ENCODE peak calls at places on chromosomes 3 and 15, in seven cellular contexts. One of them, this sample, is unnamed.

GRCh38 chr3:65562444-65562843 is 476.3 kb downstream of the MAGI1 start:
- DNase-seq in central memory CD4-positive, alpha-beta T cell: no peak
- DNase-seq in NCI-H460: no peak
- DNase-seq in NCI-H1092 treated with DMSO at 0.1 percent for 48 hours: no peak
- DNase-seq in iPS-NIHi11: no peak
- DNase-seq in AG08396: no peak
- DNase-seq in T-helper 2 cell: no peak
- DNase-seq in this sample: no peak

GRCh38 chr3:72810659-72811434 is 37.4 kb downstream of the SHQ1 start:
- DNase-seq in iPS-NIHi11: no peak
- DNase-seq in AG08396: no peak
- DNase-seq in central memory CD4-positive, alpha-beta T cell: no peak
- DNase-seq in NCI-H460: no peak
- DNase-seq in T-helper 2 cell: no peak
- DNase-seq in NCI-H1092 treated with DMSO at 0.1 percent for 48 hours: no peak
- DNase-seq in this sample: no peak

GRCh38 chr15:56886878-56887781 is 31.3 kb upstream of the TCF12 start:
- DNase-seq in NCI-H460: peak; percentile 91
- DNase-seq in T-helper 2 cell: peak; percentile 68
- DNase-seq in AG08396: peak; percentile 97
- DNase-seq in iPS-NIHi11: peak; percentile 94
- DNase-seq in NCI-H1092 treated with DMSO at 0.1 percent for 48 hours: peak; percentile 84
- DNase-seq in central memory CD4-positive, alpha-beta T cell: peak; percentile 81
- DNase-seq in this sample: peak; percentile 92

GRCh38 chr15:67796196-67796699 is 29.1 kb upstream of the SKOR1 start:
- DNase-seq in NCI-H460: no peak
- DNase-seq in AG08396: no peak
- DNase-seq in T-helper 2 cell: no peak
- DNase-seq in central memory CD4-positive, alpha-beta T cell: no peak
- DNase-seq in iPS-NIHi11: no peak
- DNase-seq in NCI-H1092 treated with DMSO at 0.1 percent for 48 hours: no peak
- DNase-seq in this sample: no peak

GRCh38 chr3:134029734-134030381 is at the start of gene SLCO2A1:
- DNase-seq in NCI-H460: no peak
- DNase-seq in iPS-NIHi11: peak; percentile 86
- DNase-seq in T-helper 2 cell: no peak
- DNase-seq in NCI-H1092 treated with DMSO at 0.1 percent for 48 hours: peak; percentile 26
- DNase-seq in AG08396: peak; percentile 64
- DNase-seq in central memory CD4-positive, alpha-beta T cell: no peak
- DNase-seq in this sample: peak; percentile 35

GRCh38 chr15:69749797-69750196 is 297.2 kb downstream of the RPLP1 start:
- DNase-seq in iPS-NIHi11: no peak
- DNase-seq in NCI-H1092 treated with DMSO at 0.1 percent for 48 hours: no peak
- DNase-seq in NCI-H460: no peak
- DNase-seq in T-helper 2 cell: no peak
- DNase-seq in central memory CD4-positive, alpha-beta T cell: no peak
- DNase-seq in AG08396: no peak
- DNase-seq in this sample: no peak

GRCh38 chr3:194231840-194232832 is 96.2 kb downstream of the HES1 start:
- DNase-seq in central memory CD4-positive, alpha-beta T cell: no peak
- DNase-seq in NCI-H460: no peak
- DNase-seq in NCI-H1092 treated with DMSO at 0.1 percent for 48 hours: no peak
- DNase-seq in AG08396: no peak
- DNase-seq in T-helper 2 cell: no peak
- DNase-seq in iPS-NIHi11: peak; percentile 58
- DNase-seq in this sample: no peak

GRCh38 chr3:61613666-61614065 is 52.3 kb downstream of the PTPRG start:
- DNase-seq in T-helper 2 cell: no peak
- DNase-seq in NCI-H1092 treated with DMSO at 0.1 percent for 48 hours: no peak
- DNase-seq in NCI-H460: no peak
- DNase-seq in central memory CD4-positive, alpha-beta T cell: no peak
- DNase-seq in AG08396: no peak
- DNase-seq in iPS-NIHi11: no peak
- DNase-seq in this sample: peak; percentile 13

GRCh38 chr3:72445827-72446405 is 402.3 kb downstream of the SHQ1 start:
- DNase-seq in AG08396: no peak
- DNase-seq in central memory CD4-positive, alpha-beta T cell: no peak
- DNase-seq in T-helper 2 cell: no peak
- DNase-seq in iPS-NIHi11: no peak
- DNase-seq in NCI-H1092 treated with DMSO at 0.1 percent for 48 hours: no peak
- DNase-seq in NCI-H460: no peak
- DNase-seq in this sample: peak; percentile 1

GRCh38 chr3:123724306-123724705 is 139.5 kb upstream of the HACD2 start:
- DNase-seq in iPS-NIHi11: peak; percentile 47
- DNase-seq in NCI-H1092 treated with DMSO at 0.1 percent for 48 hours: no peak
- DNase-seq in T-helper 2 cell: no peak
- DNase-seq in NCI-H460: no peak
- DNase-seq in AG08396: no peak
- DNase-seq in central memory CD4-positive, alpha-beta T cell: no peak
- DNase-seq in this sample: peak; percentile 69

GRCh38 chr3:168884353-168884903 is 779.1 kb downstream of the MECOM start:
- DNase-seq in AG08396: peak; percentile 32
- DNase-seq in NCI-H460: no peak
- DNase-seq in iPS-NIHi11: no peak
- DNase-seq in T-helper 2 cell: no peak
- DNase-seq in central memory CD4-positive, alpha-beta T cell: no peak
- DNase-seq in NCI-H1092 treated with DMSO at 0.1 percent for 48 hours: peak; percentile 15
- DNase-seq in this sample: peak; percentile 98

GRCh38 chr15:78691167-78691872 is 50.3 kb upstream of the CHRNB4 start:
- DNase-seq in central memory CD4-positive, alpha-beta T cell: no peak
- DNase-seq in AG08396: no peak
- DNase-seq in T-helper 2 cell: no peak
- DNase-seq in iPS-NIHi11: no peak
- DNase-seq in NCI-H460: no peak
- DNase-seq in NCI-H1092 treated with DMSO at 0.1 percent for 48 hours: no peak
- DNase-seq in this sample: no peak

GRCh38 chr15:45677797-45678196 is 43.0 kb downstream of the SQOR start:
- DNase-seq in iPS-NIHi11: no peak
- DNase-seq in central memory CD4-positive, alpha-beta T cell: no peak
- DNase-seq in T-helper 2 cell: no peak
- DNase-seq in AG08396: no peak
- DNase-seq in NCI-H1092 treated with DMSO at 0.1 percent for 48 hours: no peak
- DNase-seq in NCI-H460: no peak
- DNase-seq in this sample: no peak

GRCh38 chr15:58771621-58772235 is 626 bp downstream of the MINDY2 start:
- DNase-seq in AG08396: peak; percentile 48
- DNase-seq in NCI-H460: no peak
- DNase-seq in iPS-NIHi11: peak; percentile 70
- DNase-seq in central memory CD4-positive, alpha-beta T cell: peak; percentile 13
- DNase-seq in NCI-H1092 treated with DMSO at 0.1 percent for 48 hours: peak; percentile 11
- DNase-seq in T-helper 2 cell: no peak
- DNase-seq in this sample: peak; percentile 47

GRCh38 chr3:113255100-113255853 is 43.9 kb downstream of the BOC start:
- DNase-seq in NCI-H1092 treated with DMSO at 0.1 percent for 48 hours: no peak
- DNase-seq in AG08396: no peak
- DNase-seq in NCI-H460: no peak
- DNase-seq in T-helper 2 cell: no peak
- DNase-seq in central memory CD4-positive, alpha-beta T cell: no peak
- DNase-seq in iPS-NIHi11: peak; percentile 35
- DNase-seq in this sample: peak; percentile 37

GRCh38 chr15:50148362-50148963 is 29.4 kb upstream of the ATP8B4 start:
- DNase-seq in AG08396: peak; percentile 31
- DNase-seq in NCI-H1092 treated with DMSO at 0.1 percent for 48 hours: peak; percentile 4
- DNase-seq in iPS-NIHi11: peak; percentile 41
- DNase-seq in T-helper 2 cell: no peak
- DNase-seq in central memory CD4-positive, alpha-beta T cell: no peak
- DNase-seq in NCI-H460: peak; percentile 61
- DNase-seq in this sample: peak; percentile 79

GRCh38 chr3:172173316-172174271 is 134.2 kb downstream of the FNDC3B start:
- DNase-seq in NCI-H1092 treated with DMSO at 0.1 percent for 48 hours: no peak
- DNase-seq in NCI-H460: no peak
- DNase-seq in central memory CD4-positive, alpha-beta T cell: no peak
- DNase-seq in AG08396: no peak
- DNase-seq in iPS-NIHi11: no peak
- DNase-seq in T-helper 2 cell: no peak
- DNase-seq in this sample: no peak

GRCh38 chr3:125105116-125105515 is 49.3 kb upstream of the HEG1 start:
- DNase-seq in AG08396: no peak
- DNase-seq in NCI-H460: no peak
- DNase-seq in central memory CD4-positive, alpha-beta T cell: no peak
- DNase-seq in NCI-H1092 treated with DMSO at 0.1 percent for 48 hours: no peak
- DNase-seq in iPS-NIHi11: no peak
- DNase-seq in T-helper 2 cell: no peak
- DNase-seq in this sample: no peak

GRCh38 chr3:107745354-107745753 is 222.6 kb downstream of the BBX start:
- DNase-seq in NCI-H1092 treated with DMSO at 0.1 percent for 48 hours: no peak
- DNase-seq in iPS-NIHi11: no peak
- DNase-seq in central memory CD4-positive, alpha-beta T cell: no peak
- DNase-seq in T-helper 2 cell: no peak
- DNase-seq in NCI-H460: no peak
- DNase-seq in AG08396: no peak
- DNase-seq in this sample: no peak

GRCh38 chr3:36864180-36865053 is 80.4 kb downstream of the TRANK1 start:
- DNase-seq in T-helper 2 cell: no peak
- DNase-seq in AG08396: no peak
- DNase-seq in iPS-NIHi11: no peak
- DNase-seq in NCI-H460: no peak
- DNase-seq in NCI-H1092 treated with DMSO at 0.1 percent for 48 hours: no peak
- DNase-seq in central memory CD4-positive, alpha-beta T cell: no peak
- DNase-seq in this sample: no peak

GRCh38 chr3:113773381-113773780 is 26.5 kb downstream of the ATP6V1A start:
- DNase-seq in NCI-H1092 treated with DMSO at 0.1 percent for 48 hours: no peak
- DNase-seq in iPS-NIHi11: no peak
- DNase-seq in NCI-H460: no peak
- DNase-seq in central memory CD4-positive, alpha-beta T cell: no peak
- DNase-seq in T-helper 2 cell: no peak
- DNase-seq in AG08396: peak; percentile 34
- DNase-seq in this sample: peak; percentile 50

GRCh38 chr3:72520690-72521308 is 327.4 kb downstream of the SHQ1 start:
- DNase-seq in central memory CD4-positive, alpha-beta T cell: no peak
- DNase-seq in NCI-H460: no peak
- DNase-seq in NCI-H1092 treated with DMSO at 0.1 percent for 48 hours: no peak
- DNase-seq in iPS-NIHi11: no peak
- DNase-seq in AG08396: no peak
- DNase-seq in T-helper 2 cell: peak; percentile 44
- DNase-seq in this sample: peak; percentile 84

GRCh38 chr15:71651750-71652186 is 158.6 kb upstream of the NR2E3 start:
- DNase-seq in NCI-H460: peak; percentile 7
- DNase-seq in T-helper 2 cell: no peak
- DNase-seq in iPS-NIHi11: peak; percentile 47
- DNase-seq in central memory CD4-positive, alpha-beta T cell: no peak
- DNase-seq in AG08396: peak; percentile 59
- DNase-seq in NCI-H1092 treated with DMSO at 0.1 percent for 48 hours: peak; percentile 37
- DNase-seq in this sample: peak; percentile 68

This sample was measured in M059J.